ENCODE peak calls at places on chromosomes 16 and 17, in four cellular contexts. M is pancreas, W is activated B cell treated with CpG ODN at 0.5 μM for 24 hours, Z is ovary. L is an unnamed sample.

GRCh38 chr16:22878955-22879354 is 65.0 kb downstream of the HS3ST2 start:
- DNase-seq in Z (no peak), W (no peak), M (no peak), L (no peak)

GRCh38 chr17:82754297-82755208 is 2.7 kb downstream of the TBCD start:
- DNase-seq in Z (no peak), M (no peak), W (no peak), L (no peak)

GRCh38 chr17:16465861-16466338 is 26.1 kb downstream of the LRRC75A start:
- DNase-seq in Z (no peak), W (no peak), M (no peak), L (no peak)

GRCh38 chr17:45371414-45372324 is 54.8 kb upstream of the MAP3K14 start:
- DNase-seq in Z (peak), W (peak), M (peak), L (peak)

GRCh38 chr16:69438465-69438864 is 14.0 kb downstream of the CYB5B start:
- DNase-seq in W (no peak), M (no peak), Z (no peak), L (no peak)

GRCh38 chr17:75047398-75048098 is 523 bp downstream of the KCTD2 start:
- DNase-seq in W (no peak), M (peak), Z (peak), L (no peak)

GRCh38 chr16:89953671-89954406 is 5.3 kb downstream of the DEF8 start:
- DNase-seq in W (peak), M (peak), Z (no peak), L (no peak)

GRCh38 chr16:1146409-1146808 is 6.5 kb upstream of the CACNA1H start:
- DNase-seq in W (no peak), M (no peak), Z (peak), L (no peak)

GRCh38 chr16:10979717-10980601 is 35.6 kb downstream of the CLEC16A start:
- DNase-seq in Z (peak), M (no peak), W (no peak), L (no peak)

GRCh38 chr16:11629071-11630030 is 38.9 kb upstream of the SNN start:
- DNase-seq in W (no peak), Z (no peak), M (no peak), L (peak)

GRCh38 chr16:74679983-74680382 is 13.3 kb upstream of the RFWD3 start:
- DNase-seq in M (no peak), Z (no peak), W (no peak), L (no peak)

GRCh38 chr17:28348979-28349378 is 8.3 kb downstream of the POLDIP2 start:
- DNase-seq in M (no peak), W (no peak), Z (no peak), L (no peak)
- TF ChIP-seq CTCF in M (no peak), W (no peak), Z (no peak), L (no peak)

DNA sequence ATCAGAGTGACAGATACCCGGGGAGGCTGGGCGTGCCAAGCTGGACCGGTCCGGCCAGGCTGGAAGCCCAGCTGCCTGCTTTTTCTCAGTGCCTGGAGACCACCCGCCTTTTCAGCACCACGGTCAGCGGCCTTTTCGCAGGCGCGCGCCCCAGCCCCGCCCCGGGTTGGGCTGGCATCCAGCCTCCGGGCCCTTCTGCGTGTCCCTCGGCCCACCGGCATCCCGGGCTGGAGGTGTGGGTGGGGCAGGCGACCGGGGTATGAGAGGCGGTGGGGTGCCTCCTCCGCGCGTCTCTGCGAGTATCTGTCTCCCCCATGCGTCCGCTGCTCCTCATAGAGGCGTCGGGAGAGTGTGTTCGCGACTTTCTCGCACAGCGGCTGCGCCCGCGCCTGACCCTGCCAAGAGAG is 102.5 kb downstream of the MRM1 start:
- DNase-seq in W (peak), Z (peak), M (peak), L (no peak)
- TF ChIP-seq CTCF in W (no peak), Z (no peak), M (no peak), L (no peak)

GRCh38 chr17:64778102-64778366 is 115.9 kb upstream of the SMURF2 start:
- DNase-seq in W (no peak), Z (no peak), M (no peak), L (no peak)

GRCh38 chr17:64777413-64778101 is 115.5 kb upstream of the SMURF2 start:
- DNase-seq in Z (peak), M (peak), W (no peak), L (no peak)

GRCh38 chr17:64780096-64781012 is 118.2 kb upstream of the SMURF2 start:
- DNase-seq in M (peak), Z (peak), W (peak), L (peak)

GRCh38 chr17:64779344-64780095 is 117.4 kb upstream of the SMURF2 start:
- DNase-seq in W (no peak), Z (no peak), M (peak), L (no peak)

DNA sequence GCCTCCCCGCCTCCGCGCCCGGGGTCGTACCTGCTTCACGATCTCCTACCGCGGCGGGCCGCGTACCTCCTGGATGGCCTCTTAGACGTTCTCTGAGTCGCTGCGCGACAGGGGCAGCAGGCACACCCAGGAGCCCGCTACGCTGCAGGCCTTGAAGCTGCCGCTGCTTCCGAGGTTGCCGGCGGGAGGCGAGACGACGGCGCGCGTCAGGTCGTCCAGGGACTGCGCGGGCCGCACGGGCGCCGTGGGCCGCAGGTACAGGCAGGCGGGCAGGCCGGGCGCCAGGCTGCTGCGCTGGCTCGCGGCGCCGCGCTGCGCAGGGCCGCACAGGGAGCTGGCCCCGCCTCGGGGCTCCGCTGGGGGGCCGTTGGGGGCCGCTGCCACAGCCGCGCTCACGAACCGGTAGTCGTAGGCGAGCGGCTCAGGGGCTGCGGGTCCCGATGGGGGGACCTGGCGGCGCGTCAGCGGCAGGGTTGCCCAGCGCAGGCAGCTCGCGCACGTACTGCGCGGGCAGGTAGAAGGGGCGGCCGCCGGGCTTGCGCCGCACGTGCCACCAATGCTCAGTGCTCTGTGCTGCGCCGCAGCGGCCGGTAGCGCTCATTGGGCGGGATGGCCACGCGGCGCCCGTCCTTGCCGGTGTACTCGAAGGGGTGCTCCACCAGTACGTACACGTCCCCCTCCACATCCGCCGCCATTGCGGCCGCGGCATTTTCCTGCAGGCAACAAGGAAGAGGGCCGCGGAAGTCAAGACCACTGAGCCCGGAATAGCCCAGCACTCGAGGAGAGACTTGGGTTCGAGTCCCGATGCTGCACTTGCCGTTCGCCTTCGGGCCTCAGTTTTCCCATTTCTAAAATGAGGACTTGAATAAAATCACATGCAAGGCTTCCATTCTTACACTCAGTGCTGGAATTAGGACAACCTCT is 116.5 kb upstream of the SMURF2 start:
- DNase-seq in M (peak), Z (peak), W (peak), L (no peak)
- TF ChIP-seq CTCF in M (no peak), Z (no peak), W (no peak), L (no peak)

GRCh38 chr17:8830141-8830540 is 31.0 kb upstream of the MFSD6L start:
- DNase-seq in Z (no peak), M (no peak), W (no peak), L (no peak)

GRCh38 chr17:8831234-8831849 is 32.2 kb upstream of the MFSD6L start:
- DNase-seq in M (no peak), Z (no peak), W (no peak), L (no peak)

GRCh38 chr17:8835106-8835505 is 32.4 kb downstream of the PIK3R6 start:
- DNase-seq in W (no peak), M (no peak), Z (no peak), L (no peak)

GRCh38 chr17:8835631-8836364 is 31.7 kb downstream of the PIK3R6 start:
- DNase-seq in Z (no peak), W (no peak), M (no peak), L (no peak)

GRCh38 chr17:8832711-8833352 is 33.7 kb upstream of the MFSD6L start:
- DNase-seq in W (peak), Z (no peak), M (peak), L (no peak)
- TF ChIP-seq CTCF in W (no peak), Z (no peak), M (peak), L (peak)

L was measured in CD14-positive monocyte.